ENCODE peak calls at places on chromosomes 2 and 18, in four cellular contexts. Y, I, M and W are unnamed samples.

GRCh38 chr2:228703099-228703498 is 521.6 kb upstream of the SPHKAP start:
- DNase-seq in M (no peak), Y (no peak), I (no peak), W (no peak)

GRCh38 chr2:121160366-121160765 is 124.6 kb downstream of the TFCP2L1 start:
- DNase-seq in M (no peak), Y (no peak), I (no peak), W (no peak)

GRCh38 chr2:239870863-239871262 is 154.3 kb downstream of the NDUFA10 start:
- DNase-seq in Y (no peak), I (no peak), M (no peak), W (no peak)

GRCh38 chr2:108909275-108909823 is 79.7 kb downstream of the EDAR start:
- DNase-seq in M (no peak), I (no peak), Y (no peak), W (no peak)

GRCh38 chr18:31386683-31387082 is 10.1 kb downstream of the DSG4 start:
- DNase-seq in I (no peak), M (no peak), Y (no peak), W (no peak)

GRCh38 chr2:236531991-236532390 is 37.6 kb upstream of the ACKR3 start:
- DNase-seq in Y (no peak), I (no peak), M (no peak), W (no peak)

GRCh38 chr18:40235881-40236280 is 1719.2 kb upstream of the PIK3C3 start:
- DNase-seq in I (no peak), Y (no peak), M (no peak), W (no peak)

GRCh38 chr2:110729106-110729505 is 3.3 kb upstream of the ACOXL start:
- DNase-seq in Y (no peak), M (no peak), I (no peak), W (no peak)

GRCh38 chr18:74498712-74499629 is 2.8 kb downstream of the CNDP2 start:
- DNase-seq in I (peak), M (peak), Y (peak), W (peak)

GRCh38 chr2:118965737-118966136 is 23.7 kb downstream of the MARCO start:
- DNase-seq in M (no peak), Y (no peak), I (no peak), W (no peak)

GRCh38 chr18:14949800-14950415 is 201.9 kb downstream of the ANKRD30B start:
- DNase-seq in M (no peak), Y (no peak), I (no peak), W (no peak)

GRCh38 chr2:56229397-56230060 is 45.7 kb downstream of the CCDC85A start:
- DNase-seq in I (no peak), M (no peak), Y (no peak), W (no peak)

GRCh38 chr2:240429872-240430491 is 5.5 kb upstream of the GPC1 start:
- DNase-seq in M (peak), Y (no peak), I (peak), W (no peak)

GRCh38 chr2:181953773-181954537 is 31.7 kb upstream of the PPP1R1C start:
- DNase-seq in Y (peak), I (no peak), M (peak), W (peak)

GRCh38 chr2:149061119-149061518 is 22.6 kb downstream of the LYPD6B start:
- DNase-seq in M (no peak), Y (no peak), I (no peak), W (no peak)

GRCh38 chr2:127014630-127015029 is 92.3 kb downstream of the BIN1 start:
- DNase-seq in I (no peak), M (no peak), Y (no peak), W (no peak)

GRCh38 chr2:224584768-224585204 is 377 bp downstream of the CUL3 start:
- DNase-seq in I (peak), M (peak), Y (peak), W (peak)

GRCh38 chr2:156727867-156728266 is 291.7 kb downstream of the GPD2 start:
- DNase-seq in I (no peak), Y (no peak), M (no peak), W (no peak)

GRCh38 chr2:48588745-48589144 is 28.9 kb upstream of the GTF2A1L start:
- DNase-seq in I (no peak), M (no peak), Y (no peak), W (no peak)

GRCh38 chr18:49645196-49645595 is 83.3 kb downstream of the LIPG start:
- DNase-seq in Y (no peak), I (no peak), M (no peak), W (no peak)

GRCh38 chr2:171400395-171400794 is 33.4 kb downstream of the METTL8 start:
- DNase-seq in I (no peak), Y (no peak), M (no peak), W (no peak)

GRCh38 chr18:26794210-26795101 is 71.1 kb downstream of the AQP4 start:
- DNase-seq in I (no peak), M (no peak), Y (no peak), W (no peak)

GRCh38 chr2:46854260-46854659 is 61.3 kb downstream of the MCFD2 start:
- DNase-seq in Y (no peak), I (no peak), M (no peak), W (no peak)

DNA sequence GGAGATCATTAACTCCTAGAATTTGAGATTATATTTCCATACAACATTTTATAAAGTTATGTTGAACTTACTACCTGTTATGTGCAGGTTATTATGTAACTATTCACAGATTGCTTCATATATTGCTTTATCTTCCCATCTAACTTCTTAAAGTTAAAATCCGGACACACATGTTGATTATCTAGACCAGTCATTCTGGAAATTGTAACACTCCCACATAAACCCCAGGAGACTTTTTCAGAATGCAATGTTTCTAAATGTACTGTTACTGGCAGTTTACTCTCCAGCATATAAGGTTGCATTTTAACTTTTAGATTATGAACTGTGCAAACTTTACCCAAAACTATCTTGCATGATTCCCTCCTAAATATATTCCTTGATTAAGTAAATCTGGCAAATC is 70.5 kb upstream of the FAM117B start:
- DNase-seq in I (no peak), Y (no peak), M (no peak), W (no peak)
- H3K27ac ChIP-seq in I (no peak), Y (no peak), M (no peak), W (no peak)

DNA sequence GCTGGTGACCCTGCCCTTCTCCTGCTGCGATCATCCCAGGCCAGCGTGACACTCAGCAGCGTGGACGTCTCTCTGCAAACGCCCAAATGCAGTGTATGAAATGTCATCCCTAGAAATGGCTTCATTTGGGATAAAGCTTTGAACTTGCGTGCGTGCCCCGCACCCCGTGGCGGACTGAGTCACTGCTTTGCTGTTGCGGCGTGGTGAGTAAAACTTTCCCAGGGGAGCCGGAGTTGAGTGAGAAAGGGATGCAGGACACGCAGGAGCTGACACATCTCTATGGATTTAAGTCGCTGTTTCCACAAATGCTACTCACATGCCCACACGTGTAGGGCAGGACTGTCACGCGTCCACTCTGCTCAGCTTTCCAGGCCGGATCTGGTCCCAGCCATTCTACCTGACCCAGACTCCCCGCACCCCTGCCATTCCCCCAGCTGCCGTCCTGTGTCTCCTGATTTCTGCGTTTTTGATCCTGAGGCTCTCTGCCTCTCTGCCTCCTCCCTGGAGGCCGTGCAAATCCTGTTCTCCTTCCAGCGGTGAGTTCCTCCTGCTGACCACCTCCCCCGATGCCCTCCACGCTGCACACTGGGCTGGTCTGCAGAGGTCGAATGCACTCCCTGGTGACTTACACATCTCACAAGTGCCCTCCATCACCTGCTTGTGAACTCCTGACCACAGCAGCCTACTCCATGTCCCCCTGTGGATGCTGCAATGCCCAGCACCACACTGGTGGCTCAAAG is 88.9 kb downstream of the MBP start:
- DNase-seq in M (no peak), Y (no peak), I (no peak), W (no peak)
- H3K27ac ChIP-seq in M (peak), Y (no peak), I (peak), W (no peak)

GRCh38 chr18:63451774-63452173 is 25.0 kb upstream of the SERPINB5 start:
- DNase-seq in M (no peak), Y (no peak), I (no peak), W (no peak)

GRCh38 chr18:63454497-63454896 is 22.3 kb upstream of the SERPINB5 start:
- DNase-seq in I (no peak), Y (no peak), M (no peak), W (no peak)

GRCh38 chr18:63447066-63447465 is 24.8 kb upstream of the VPS4B start:
- DNase-seq in M (no peak), I (no peak), Y (no peak), W (no peak)

GRCh38 chr18:63457987-63458386 is 18.8 kb upstream of the SERPINB5 start:
- DNase-seq in M (no peak), I (no peak), Y (no peak), W (no peak)

GRCh38 chr18:63452273-63452672 is 24.5 kb upstream of the SERPINB5 start:
- DNase-seq in Y (no peak), M (no peak), I (no peak), W (no peak)
- H3K27ac ChIP-seq in Y (no peak), M (no peak), I (no peak), W (no peak)

GRCh38 chr2:54629914-54630609 is 93.4 kb upstream of the EML6 start:
- DNase-seq in I (no peak), M (peak), Y (peak), W (no peak)
- H3K27ac ChIP-seq in I (peak), M (peak), Y (no peak), W (no peak)

GRCh38 chr2:241868661-241869081 is 858 bp upstream of the RTP5 start:
- DNase-seq in Y (no peak), M (no peak), I (no peak), W (no peak)

GRCh38 chr2:241870081-241870541 is 582 bp downstream of the RTP5 start:
- DNase-seq in M (no peak), Y (no peak), I (no peak), W (no peak)

GRCh38 chr2:241870611-241871537 is 1.3 kb downstream of the RTP5 start:
- DNase-seq in I (no peak), Y (no peak), M (no peak), W (no peak)

GRCh38 chr2:241867776-241868420 is 1.6 kb upstream of the RTP5 start:
- DNase-seq in I (no peak), M (no peak), Y (peak), W (no peak)

GRCh38 chr2:241869087-241869961 is at the start of gene RTP5:
- DNase-seq in Y (no peak), I (peak), M (no peak), W (no peak)
- H3K27ac ChIP-seq in Y (peak), I (peak), M (no peak), W (no peak)

GRCh38 chr2:200909958-200910357 is 20.8 kb downstream of the NIF3L1 start:
- DNase-seq in I (no peak), Y (no peak), M (no peak), W (no peak)

GRCh38 chr2:200913654-200914053 is 24.5 kb downstream of the NIF3L1 start:
- DNase-seq in M (no peak), Y (no peak), I (no peak), W (no peak)
- H3K27ac ChIP-seq in M (no peak), Y (no peak), I (no peak), W (no peak)

GRCh38 chr2:72933207-72933606 is 15.9 kb downstream of the EMX1 start:
- DNase-seq in Y (no peak), M (no peak), I (peak), W (no peak)

GRCh38 chr2:72932805-72933204 is 15.5 kb downstream of the EMX1 start:
- DNase-seq in Y (no peak), I (no peak), M (no peak), W (no peak)

GRCh38 chr2:72933646-72934151 is 16.4 kb downstream of the EMX1 start:
- DNase-seq in M (no peak), Y (no peak), I (peak), W (no peak)

GRCh38 chr2:72931280-72931910 is 14.1 kb downstream of the EMX1 start:
- DNase-seq in M (no peak), Y (no peak), I (peak), W (no peak)

DNA sequence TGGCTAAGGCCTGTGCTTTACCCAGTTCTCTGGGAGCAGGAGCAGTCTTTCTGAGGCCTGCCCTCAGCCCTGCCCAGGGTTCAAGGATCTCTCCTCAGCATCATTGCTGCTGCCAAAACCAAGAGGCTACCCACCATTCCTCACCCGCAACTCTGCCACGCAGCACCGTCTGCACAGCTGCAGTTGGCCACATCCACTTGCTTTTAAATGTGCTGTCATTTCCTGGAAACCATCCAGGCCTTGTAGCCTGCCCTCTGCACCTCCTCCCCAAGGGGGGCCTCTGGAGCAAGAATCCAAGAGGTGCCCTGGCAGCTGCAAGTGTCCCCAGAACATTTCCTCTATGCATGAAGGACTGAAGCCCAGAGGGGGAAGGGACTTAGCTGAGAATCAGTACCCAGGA is 14.7 kb downstream of the EMX1 start:
- DNase-seq in Y (no peak), M (no peak), I (peak), W (no peak)
- H3K27ac ChIP-seq in Y (no peak), M (no peak), I (peak), W (no peak)

GRCh38 chr2:74841663-74842062 is 7.7 kb downstream of the HK2 start:
- DNase-seq in Y (no peak), M (peak), I (no peak), W (no peak)

GRCh38 chr2:74835831-74836674 is 2.1 kb downstream of the HK2 start:
- DNase-seq in Y (no peak), M (no peak), I (no peak), W (peak)

GRCh38 chr2:74833418-74834233 is at the start of gene HK2:
- DNase-seq in I (peak), Y (peak), M (peak), W (peak)

GRCh38 chr2:74834806-74835755 is 1.2 kb downstream of the HK2 start:
- DNase-seq in M (peak), I (no peak), Y (peak), W (peak)

DNA sequence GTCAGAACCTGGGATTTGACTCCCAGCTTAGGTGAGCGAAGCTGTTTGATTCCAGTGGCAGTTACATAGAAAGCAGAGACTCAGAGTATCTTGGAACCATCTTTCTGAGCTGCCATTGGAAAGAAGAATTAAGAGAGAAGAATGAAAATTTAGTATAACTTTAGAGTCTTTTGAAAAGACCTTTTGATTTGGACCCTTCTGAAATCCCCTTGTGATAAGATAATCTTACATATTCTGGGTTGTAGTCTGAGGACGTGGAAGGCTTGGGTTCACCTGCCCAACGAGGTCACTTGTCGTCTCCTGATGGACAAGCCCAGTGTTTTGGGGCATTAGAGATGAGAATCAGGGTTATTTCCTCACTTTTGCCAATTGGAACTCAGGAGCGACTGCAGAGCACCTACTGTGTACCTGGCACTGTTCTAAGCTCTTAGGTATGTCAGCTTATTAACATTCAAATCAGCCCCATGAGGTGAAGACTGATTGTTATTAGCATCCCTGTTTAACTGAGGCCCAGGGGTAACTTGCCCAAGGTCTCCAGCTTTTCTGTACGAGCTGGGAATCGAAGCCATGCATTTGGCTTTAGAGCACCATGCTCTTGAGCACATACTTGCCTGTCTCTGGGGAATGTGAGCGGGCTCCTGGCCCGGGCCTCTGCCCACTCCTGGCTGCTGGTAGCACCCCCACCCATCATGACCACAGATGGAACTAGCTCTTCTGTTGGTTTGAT is 2.9 kb downstream of the HK2 start:
- DNase-seq in I (no peak), M (no peak), Y (no peak), W (no peak)
- H3K27ac ChIP-seq in I (no peak), M (peak), Y (no peak), W (no peak)